ENCODE peak calls at places on chromosome 10, in eight cellular contexts. O is aorta, L is upper lobe of right lung, Z is breast epithelium, E is heart right ventricle, M is SK-N-SH, I is mesendoderm, V is gastrocnemius medialis. H is an unnamed sample. For H3K4me1, the result is how much of the 10 kb centered on the place peaks cover.

GRCh38 chr10:49166804-49167628 is 21.2 kb downstream of the TMEM273 start:
- DNase-seq in M (no peak), E (no peak), O (no peak), I (no peak), V (no peak), L (no peak), Z (no peak), H (no peak)

GRCh38 chr10:14403359-14403758 is 72.6 kb upstream of the FRMD4A start:
- DNase-seq in E (no peak), V (no peak), I (no peak), M (no peak), Z (no peak), O (no peak), L (no peak), H (no peak)

GRCh38 chr10:12782537-12782936 is 219.0 kb downstream of the CCDC3 start:
- DNase-seq in I (peak), V (no peak), Z (no peak), L (no peak), M (peak), O (no peak), E (peak), H (no peak)

GRCh38 chr10:98268694-98269386 is 846 bp upstream of the LOXL4 start:
- DNase-seq in O (no peak), E (no peak), Z (no peak), I (peak), M (no peak), V (no peak), L (no peak), H (no peak)

GRCh38 chr10:12505683-12506082 is 156.3 kb downstream of the CAMK1D start:
- DNase-seq in O (no peak), L (no peak), V (no peak), I (no peak), E (no peak), M (no peak), Z (no peak), H (no peak)

GRCh38 chr10:12509016-12509793 is 159.9 kb downstream of the CAMK1D start:
- DNase-seq in L (no peak), I (no peak), O (no peak), Z (no peak), E (no peak), V (no peak), M (no peak), H (no peak)

GRCh38 chr10:29389935-29390334 is 101.1 kb downstream of the LYZL1 start:
- DNase-seq in M (no peak), L (no peak), V (no peak), Z (peak), E (no peak), I (no peak), O (no peak), H (no peak)

GRCh38 chr10:49080071-49080470 is 35.3 kb downstream of the VSTM4 start:
- DNase-seq in M (no peak), V (no peak), O (no peak), Z (no peak), E (no peak), I (no peak), L (peak), H (no peak)

GRCh38 chr10:10774416-10774815 is 243.3 kb upstream of the CELF2 start:
- DNase-seq in Z (no peak), V (no peak), E (no peak), M (no peak), O (no peak), I (no peak), L (no peak), H (no peak)

GRCh38 chr10:89213191-89213808 is 6.2 kb upstream of the CH25H start:
- DNase-seq in M (peak), O (no peak), V (no peak), Z (no peak), E (no peak), I (peak), L (no peak), H (no peak)

GRCh38 chr10:75956624-75957023 is 525.2 kb downstream of the LRMDA start:
- DNase-seq in Z (no peak), I (peak), M (no peak), L (no peak), E (no peak), V (no peak), O (no peak), H (no peak)

GRCh38 chr10:100827819-100828743 is 82.7 kb downstream of the PAX2 start:
- DNase-seq in M (peak), I (peak), L (no peak), E (peak), Z (peak), V (no peak), O (no peak), H (peak)
- H3K4me3 ChIP-seq in M (peak), I (no peak), L (peak), E (peak), Z (peak), V (peak), O (peak), H (peak)

DNA sequence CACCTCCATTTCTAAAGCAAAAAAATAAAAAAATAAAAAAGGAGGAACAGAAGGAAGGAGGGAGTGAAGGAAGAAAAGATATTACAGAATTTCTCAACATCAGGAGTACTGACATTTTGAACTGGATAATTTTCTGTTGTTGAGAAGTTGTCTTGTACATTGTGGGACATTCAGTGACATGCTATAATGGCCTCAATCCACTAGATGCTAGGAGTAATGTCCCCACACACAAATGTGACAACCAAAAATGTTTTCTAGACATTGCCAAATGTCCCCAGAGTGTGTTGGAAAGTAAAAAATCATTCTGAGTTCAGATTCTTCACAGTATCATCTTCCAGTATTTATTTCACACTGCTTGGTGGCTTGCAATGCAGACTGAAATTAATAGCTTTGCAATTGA is 6.5 kb downstream of the ZNF438 start:
- DNase-seq in V (no peak), Z (no peak), L (no peak), O (no peak), M (no peak), E (no peak), I (no peak), H (no peak)
- H3K4me1 ChIP-seq in V (half or more), Z (under half), L (under half), O (under half), M (under half), E (under half), I (under half), H (under half)

GRCh38 chr10:103612462-103613365 is 119.2 kb downstream of the NEURL1 start:
- DNase-seq in Z (no peak), V (peak), M (no peak), E (peak), I (no peak), L (no peak), O (no peak), H (no peak)

GRCh38 chr10:103610921-103611511 is 117.5 kb downstream of the NEURL1 start:
- DNase-seq in E (peak), I (no peak), M (peak), O (no peak), V (no peak), Z (no peak), L (no peak), H (no peak)

GRCh38 chr10:103605359-103606156 is 112.1 kb downstream of the NEURL1 start:
- DNase-seq in M (peak), I (peak), V (peak), Z (no peak), E (no peak), O (no peak), L (no peak), H (no peak)

GRCh38 chr10:103610083-103610472 is 116.6 kb downstream of the NEURL1 start:
- DNase-seq in I (no peak), Z (no peak), O (no peak), V (no peak), M (peak), L (no peak), E (peak), H (no peak)

DNA sequence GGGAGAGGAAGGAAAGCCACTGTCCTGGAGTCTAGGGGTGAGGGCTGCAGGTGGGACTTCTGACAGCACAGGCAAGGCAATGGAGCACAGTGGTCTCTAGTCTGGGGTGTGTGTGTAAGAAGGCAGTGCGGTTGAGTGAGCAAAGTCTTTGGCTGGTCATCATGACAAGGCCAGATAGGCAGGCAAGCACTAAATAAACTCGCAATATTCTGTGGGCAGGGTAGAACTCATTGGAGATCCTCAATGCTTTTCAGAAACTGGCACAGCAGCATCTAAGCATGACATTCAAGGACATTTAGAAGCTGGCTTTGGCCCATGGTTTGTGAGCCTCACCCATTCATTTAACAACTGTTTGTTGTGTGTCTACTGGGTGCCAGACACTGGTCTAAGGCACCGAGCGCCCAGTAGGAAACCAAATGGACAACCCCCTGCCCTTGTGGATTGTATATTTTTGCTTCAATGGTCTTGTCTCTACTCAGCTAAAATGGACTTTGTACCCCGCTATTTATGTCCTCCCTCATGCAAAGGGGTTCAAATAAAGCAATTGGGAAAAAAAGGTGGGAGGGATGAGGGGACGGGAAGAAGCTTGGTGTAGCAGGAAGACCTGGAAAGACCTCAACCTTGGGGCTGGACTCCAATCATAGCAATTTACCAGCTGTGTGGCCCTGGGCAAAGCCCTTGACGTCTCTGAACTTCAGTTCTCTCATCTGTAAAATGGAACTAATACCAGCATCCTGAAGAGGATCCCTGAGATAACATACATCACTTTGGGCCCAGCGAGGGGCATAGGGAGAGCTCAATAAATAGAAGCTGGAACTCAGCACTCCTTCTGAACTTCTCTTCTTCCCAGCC is 116.0 kb downstream of the NEURL1 start:
- DNase-seq in I (no peak), E (no peak), L (no peak), Z (no peak), M (no peak), O (no peak), V (no peak), H (no peak)
- H3K27ac ChIP-seq in I (no peak), E (no peak), L (no peak), Z (no peak), M (no peak), O (no peak), V (no peak), H (no peak)

DNA sequence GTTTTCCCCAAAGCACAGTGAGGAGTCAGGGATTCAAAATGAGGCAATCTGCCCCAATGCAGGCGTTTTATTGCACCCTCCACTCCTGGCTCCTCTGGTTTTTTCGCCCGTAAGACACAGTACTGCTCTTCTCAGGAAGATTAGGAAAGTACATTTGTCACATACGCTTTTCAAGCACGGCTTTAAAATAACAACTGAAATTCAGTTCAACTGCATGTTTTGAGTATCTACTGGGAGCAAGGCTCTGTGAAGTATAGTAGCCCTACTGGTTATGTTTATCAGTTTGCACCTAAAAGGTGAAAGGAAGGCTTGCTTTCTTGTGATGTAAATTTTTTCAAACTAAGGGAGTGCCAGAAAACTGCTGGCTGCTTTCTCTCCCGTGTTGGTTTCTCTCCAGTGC is 1.9 kb upstream of the SGMS1 start:
- DNase-seq in I (peak), L (no peak), E (no peak), M (peak), O (no peak), V (no peak), Z (no peak), H (no peak)
- H3K4me3 ChIP-seq in I (peak), L (peak), E (peak), M (peak), O (peak), V (peak), Z (peak), H (peak)

GRCh38 chr10:112587709-112588108 is 140.7 kb downstream of the VTI1A start:
- DNase-seq in I (peak), Z (no peak), M (no peak), E (no peak), O (no peak), L (no peak), V (no peak), H (no peak)
- H3K4me1 ChIP-seq in I (under half), Z (under half), M (under half), E (under half), O (under half), L (under half), V (under half), H (under half)

H was measured in pancreas.